ENCODE peak calls at places on chromosomes 6 and 20, in six cellular contexts. One of them, this sample, is unnamed.

GRCh38 chr6:149473080-149474052 is 11.4 kb downstream of the ZC3H12D start:
- DNase-seq in psoas muscle: no peak
- DNase-seq in IMR-90: no peak
- DNase-seq in lung: no peak
- DNase-seq in sigmoid colon: no peak
- DNase-seq in gastrocnemius medialis: no peak
- DNase-seq in this sample: no peak

GRCh38 chr6:30842754-30843610 is 41.3 kb upstream of the DDR1 start:
- DNase-seq in sigmoid colon: no peak
- DNase-seq in lung: no peak
- DNase-seq in gastrocnemius medialis: no peak
- DNase-seq in psoas muscle: no peak
- DNase-seq in IMR-90: no peak
- DNase-seq in this sample: no peak

GRCh38 chr6:79586548-79586947 is 44.6 kb upstream of the SH3BGRL2 start:
- DNase-seq in psoas muscle: no peak
- DNase-seq in lung: no peak
- DNase-seq in IMR-90: peak; percentile 45
- DNase-seq in gastrocnemius medialis: no peak
- DNase-seq in sigmoid colon: no peak
- DNase-seq in this sample: no peak

GRCh38 chr20:9051508-9051907 is 17.4 kb upstream of the PLCB4 start:
- DNase-seq in IMR-90: peak; percentile 99
- DNase-seq in psoas muscle: no peak
- DNase-seq in gastrocnemius medialis: no peak
- DNase-seq in sigmoid colon: no peak
- DNase-seq in lung: no peak
- DNase-seq in this sample: no peak

GRCh38 chr20:10540636-10541493 is 105.8 kb downstream of the SLX4IP start:
- DNase-seq in IMR-90: peak; percentile 94
- DNase-seq in gastrocnemius medialis: no peak
- DNase-seq in sigmoid colon: no peak
- DNase-seq in psoas muscle: no peak
- DNase-seq in lung: no peak
- DNase-seq in this sample: no peak

GRCh38 chr6:151440930-151441329 is 11.0 kb downstream of the RMND1 start:
- DNase-seq in gastrocnemius medialis: no peak
- DNase-seq in sigmoid colon: no peak
- DNase-seq in IMR-90: peak; percentile 50
- DNase-seq in lung: no peak
- DNase-seq in psoas muscle: no peak
- DNase-seq in this sample: no peak

GRCh38 chr20:9179193-9179802 is 110.4 kb downstream of the PLCB4 start:
- DNase-seq in sigmoid colon: no peak
- DNase-seq in lung: no peak
- DNase-seq in psoas muscle: no peak
- DNase-seq in IMR-90: peak; percentile 50
- DNase-seq in gastrocnemius medialis: no peak
- DNase-seq in this sample: no peak

GRCh38 chr6:26183581-26184408 is 96.6 kb downstream of the HFE start:
- DNase-seq in lung: peak; percentile 58
- DNase-seq in psoas muscle: peak; percentile 45
- DNase-seq in sigmoid colon: peak; percentile 88
- DNase-seq in IMR-90: peak; percentile 92
- DNase-seq in gastrocnemius medialis: no peak
- DNase-seq in this sample: peak; percentile 82

GRCh38 chr6:124947821-124948451 is 14.3 kb upstream of the RNF217 start:
- DNase-seq in lung: no peak
- DNase-seq in psoas muscle: no peak
- DNase-seq in sigmoid colon: no peak
- DNase-seq in gastrocnemius medialis: no peak
- DNase-seq in IMR-90: peak; percentile 54
- DNase-seq in this sample: no peak

GRCh38 chr20:62362991-62363919 is 3.9 kb downstream of the LAMA5 start:
- DNase-seq in psoas muscle: peak; percentile 12
- DNase-seq in lung: no peak
- DNase-seq in sigmoid colon: peak; percentile 90
- DNase-seq in gastrocnemius medialis: no peak
- DNase-seq in IMR-90: no peak
- DNase-seq in this sample: no peak

GRCh38 chr6:43838276-43839036 is 68.4 kb downstream of the VEGFA start:
- DNase-seq in gastrocnemius medialis: peak; percentile 23
- DNase-seq in lung: peak; percentile 51
- DNase-seq in psoas muscle: peak; percentile 60
- DNase-seq in IMR-90: peak; percentile 81
- DNase-seq in sigmoid colon: peak; percentile 70
- DNase-seq in this sample: peak; percentile 36

GRCh38 chr20:33864324-33864963 is 53.3 kb downstream of the CHMP4B start:
- DNase-seq in psoas muscle: no peak
- DNase-seq in IMR-90: no peak
- DNase-seq in lung: no peak
- DNase-seq in gastrocnemius medialis: no peak
- DNase-seq in sigmoid colon: no peak
- DNase-seq in this sample: no peak

GRCh38 chr6:149443411-149444181 is 41.2 kb downstream of the ZC3H12D start:
- DNase-seq in lung: no peak
- DNase-seq in psoas muscle: no peak
- DNase-seq in sigmoid colon: peak; percentile 43
- DNase-seq in IMR-90: peak; percentile 81
- DNase-seq in gastrocnemius medialis: no peak
- DNase-seq in this sample: no peak

GRCh38 chr20:50746138-50746940 is 15.0 kb downstream of the PARD6B start:
- DNase-seq in lung: peak; percentile 7
- DNase-seq in IMR-90: no peak
- DNase-seq in psoas muscle: no peak
- DNase-seq in sigmoid colon: no peak
- DNase-seq in gastrocnemius medialis: no peak
- DNase-seq in this sample: no peak

GRCh38 chr6:27867941-27868705 is 44.1 kb downstream of the OR2B2 start:
- DNase-seq in lung: no peak
- DNase-seq in IMR-90: peak; percentile 8
- DNase-seq in sigmoid colon: no peak
- DNase-seq in gastrocnemius medialis: no peak
- DNase-seq in psoas muscle: no peak
- DNase-seq in this sample: no peak

GRCh38 chr6:89682991-89683390 is 44.4 kb upstream of the LYRM2 start:
- DNase-seq in gastrocnemius medialis: no peak
- DNase-seq in psoas muscle: no peak
- DNase-seq in sigmoid colon: no peak
- DNase-seq in lung: no peak
- DNase-seq in IMR-90: no peak
- DNase-seq in this sample: no peak

GRCh38 chr6:38179794-38180430 is 360.4 kb downstream of the ZFAND3 start:
- DNase-seq in sigmoid colon: no peak
- DNase-seq in IMR-90: no peak
- DNase-seq in lung: no peak
- DNase-seq in psoas muscle: no peak
- DNase-seq in gastrocnemius medialis: no peak
- DNase-seq in this sample: no peak

GRCh38 chr6:152625213-152625612 is 11.9 kb downstream of the SYNE1 start:
- DNase-seq in sigmoid colon: no peak
- DNase-seq in psoas muscle: no peak
- DNase-seq in lung: no peak
- DNase-seq in gastrocnemius medialis: no peak
- DNase-seq in IMR-90: no peak
- DNase-seq in this sample: no peak

GRCh38 chr6:87756858-87757257 is 54.8 kb upstream of the AKIRIN2 start:
- DNase-seq in psoas muscle: no peak
- DNase-seq in IMR-90: peak; percentile 83
- DNase-seq in lung: peak; percentile 48
- DNase-seq in gastrocnemius medialis: no peak
- DNase-seq in sigmoid colon: no peak
- DNase-seq in this sample: peak; percentile 32

GRCh38 chr6:112122758-112123157 is 35.4 kb downstream of the FAM229B start:
- DNase-seq in IMR-90: no peak
- DNase-seq in gastrocnemius medialis: no peak
- DNase-seq in psoas muscle: no peak
- DNase-seq in lung: no peak
- DNase-seq in sigmoid colon: no peak
- DNase-seq in this sample: no peak

GRCh38 chr20:38725458-38725958 is 1.2 kb downstream of the SLC32A1 start:
- DNase-seq in sigmoid colon: no peak
- DNase-seq in lung: no peak
- DNase-seq in psoas muscle: no peak
- DNase-seq in IMR-90: no peak
- DNase-seq in gastrocnemius medialis: no peak
- DNase-seq in this sample: no peak
- H3K27me3 ChIP-seq in sigmoid colon: peaks cover 93% of the 10 kb centered on the region
- H3K27me3 ChIP-seq in lung: peaks cover 35% of the 10 kb centered on the region
- H3K27me3 ChIP-seq in psoas muscle: peaks cover 100% of the 10 kb centered on the region
- H3K27me3 ChIP-seq in IMR-90: peaks cover 92% of the 10 kb centered on the region
- H3K27me3 ChIP-seq in gastrocnemius medialis: peaks cover 99% of the 10 kb centered on the region
- H3K27me3 ChIP-seq in this sample: peaks cover 6% of the 10 kb centered on the region

GRCh38 chr6:17280552-17281090 is 540 bp upstream of the RBM24 start:
- DNase-seq in lung: peak; percentile 30
- DNase-seq in sigmoid colon: peak; percentile 77
- DNase-seq in gastrocnemius medialis: peak; percentile 57
- DNase-seq in psoas muscle: peak; percentile 79
- DNase-seq in IMR-90: no peak
- DNase-seq in this sample: peak; percentile 78
- TF ChIP-seq CTCF in lung: no peak
- TF ChIP-seq CTCF in sigmoid colon: no peak
- TF ChIP-seq CTCF in gastrocnemius medialis: peak; percentile 32
- TF ChIP-seq CTCF in psoas muscle: peak; percentile 22
- TF ChIP-seq CTCF in IMR-90: no peak
- TF ChIP-seq CTCF in this sample: peak; percentile 10

GRCh38 chr6:29319931-29320330 is 18.4 kb downstream of the OR14J1 start:
- DNase-seq in gastrocnemius medialis: no peak
- DNase-seq in sigmoid colon: no peak
- DNase-seq in lung: no peak
- DNase-seq in IMR-90: no peak
- DNase-seq in psoas muscle: no peak
- DNase-seq in this sample: no peak
- H3K9me3 ChIP-seq in gastrocnemius medialis: no peaks in the 10 kb centered on the region
- H3K9me3 ChIP-seq in sigmoid colon: no peaks in the 10 kb centered on the region
- H3K9me3 ChIP-seq in lung: no peaks in the 10 kb centered on the region
- H3K9me3 ChIP-seq in IMR-90: peaks cover 4% of the 10 kb centered on the region
- H3K9me3 ChIP-seq in psoas muscle: no peaks in the 10 kb centered on the region
- H3K9me3 ChIP-seq in this sample: no peaks in the 10 kb centered on the region

DNA sequence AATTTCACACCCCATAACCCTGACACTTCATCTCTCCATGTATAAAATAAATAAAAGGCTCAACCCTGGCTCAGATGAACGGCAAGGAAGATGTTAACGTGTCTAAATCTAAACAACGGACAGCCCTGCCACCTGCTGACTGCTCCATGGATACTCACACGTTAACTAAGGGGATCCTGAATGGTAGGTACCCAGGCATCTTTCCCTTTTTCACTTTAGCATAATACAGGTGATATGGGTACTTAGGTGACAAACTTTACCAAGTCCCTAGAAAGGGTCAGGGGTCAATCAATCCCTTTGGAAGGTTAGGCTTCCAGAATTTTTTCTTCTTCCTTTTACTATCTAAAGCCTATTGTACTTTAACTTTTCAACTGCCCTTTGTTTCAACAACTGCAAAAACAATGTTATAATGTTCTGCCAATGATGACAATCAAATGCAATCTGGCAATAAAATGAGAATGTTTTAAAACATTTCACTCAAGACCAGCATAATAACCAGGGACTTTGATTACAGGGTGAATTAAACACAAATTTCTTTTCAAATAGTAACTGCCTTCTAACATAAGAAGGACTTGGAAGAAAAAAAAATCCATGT is 52.4 kb upstream of the IPCEF1 start:
- DNase-seq in lung: no peak
- DNase-seq in IMR-90: peak; percentile 66
- DNase-seq in sigmoid colon: no peak
- DNase-seq in gastrocnemius medialis: no peak
- DNase-seq in psoas muscle: no peak
- DNase-seq in this sample: no peak
- H3K27me3 ChIP-seq in lung: no peaks in the 10 kb centered on the region
- H3K27me3 ChIP-seq in IMR-90: no peaks in the 10 kb centered on the region
- H3K27me3 ChIP-seq in sigmoid colon: no peaks in the 10 kb centered on the region
- H3K27me3 ChIP-seq in gastrocnemius medialis: no peaks in the 10 kb centered on the region
- H3K27me3 ChIP-seq in psoas muscle: no peaks in the 10 kb centered on the region
- H3K27me3 ChIP-seq in this sample: no peaks in the 10 kb centered on the region

GRCh38 chr20:3797226-3797545 is 1.1 kb downstream of the CDC25B start:
- DNase-seq in psoas muscle: no peak
- DNase-seq in IMR-90: no peak
- DNase-seq in sigmoid colon: no peak
- DNase-seq in lung: no peak
- DNase-seq in gastrocnemius medialis: no peak
- DNase-seq in this sample: no peak

GRCh38 chr20:3798908-3799248 is 2.8 kb downstream of the CDC25B start:
- DNase-seq in lung: no peak
- DNase-seq in sigmoid colon: no peak
- DNase-seq in gastrocnemius medialis: no peak
- DNase-seq in IMR-90: no peak
- DNase-seq in psoas muscle: no peak
- DNase-seq in this sample: no peak

GRCh38 chr20:3796477-3797225 is 541 bp downstream of the CDC25B start:
- DNase-seq in psoas muscle: no peak
- DNase-seq in gastrocnemius medialis: no peak
- DNase-seq in lung: no peak
- DNase-seq in sigmoid colon: no peak
- DNase-seq in IMR-90: no peak
- DNase-seq in this sample: no peak

GRCh38 chr20:3798405-3798768 is 2.3 kb downstream of the CDC25B start:
- DNase-seq in IMR-90: no peak
- DNase-seq in sigmoid colon: no peak
- DNase-seq in psoas muscle: no peak
- DNase-seq in gastrocnemius medialis: no peak
- DNase-seq in lung: no peak
- DNase-seq in this sample: no peak

GRCh38 chr20:3797592-3798404 is 1.7 kb downstream of the CDC25B start:
- DNase-seq in IMR-90: peak; percentile 67
- DNase-seq in lung: no peak
- DNase-seq in sigmoid colon: no peak
- DNase-seq in psoas muscle: no peak
- DNase-seq in gastrocnemius medialis: no peak
- DNase-seq in this sample: no peak
- TF ChIP-seq CTCF in IMR-90: no peak
- TF ChIP-seq CTCF in lung: no peak
- TF ChIP-seq CTCF in sigmoid colon: no peak
- TF ChIP-seq CTCF in psoas muscle: no peak
- TF ChIP-seq CTCF in gastrocnemius medialis: no peak
- TF ChIP-seq CTCF in this sample: no peak

DNA sequence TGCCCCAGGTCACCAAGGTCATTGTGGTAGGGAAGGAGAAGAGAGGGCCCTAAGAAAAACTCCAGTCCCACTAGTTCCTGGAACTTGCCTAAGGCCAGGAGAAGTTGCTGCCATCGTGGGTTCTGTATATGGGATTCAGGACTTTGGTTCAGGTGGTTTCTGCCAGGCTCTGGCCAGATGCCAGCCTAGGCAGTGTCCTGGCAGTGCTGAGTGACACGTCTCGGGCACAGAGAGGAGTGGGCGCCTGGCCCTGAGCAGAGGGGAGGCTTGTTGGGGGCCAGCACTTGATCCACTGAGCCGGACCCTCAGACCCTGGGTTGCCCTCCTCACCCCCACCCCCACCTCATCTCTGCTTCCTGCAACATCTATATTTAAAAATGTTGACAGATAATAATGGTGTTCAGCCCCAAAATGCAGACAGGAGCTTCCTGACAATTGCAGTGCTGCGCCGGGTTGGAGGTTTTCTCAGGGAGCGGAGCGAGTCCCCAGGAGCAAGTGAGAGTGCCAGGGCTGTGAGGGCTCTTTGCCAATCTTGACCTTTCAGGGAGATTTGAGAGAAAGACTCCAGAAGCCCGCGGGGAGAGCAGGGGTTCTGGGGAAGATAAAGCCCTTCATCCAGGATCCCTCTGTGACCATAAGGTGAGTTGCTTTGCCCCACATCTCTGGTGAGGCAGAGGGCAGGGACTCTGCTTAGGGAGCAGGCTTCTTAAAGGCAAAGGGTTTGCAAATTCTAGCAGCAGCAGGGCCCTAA is 72.0 kb downstream of the PHACTR3 start:
- DNase-seq in gastrocnemius medialis: no peak
- DNase-seq in IMR-90: no peak
- DNase-seq in sigmoid colon: no peak
- DNase-seq in lung: no peak
- DNase-seq in psoas muscle: no peak
- DNase-seq in this sample: no peak
- H3K9me3 ChIP-seq in gastrocnemius medialis: no peaks in the 10 kb centered on the region
- H3K9me3 ChIP-seq in IMR-90: peaks cover 31% of the 10 kb centered on the region
- H3K9me3 ChIP-seq in sigmoid colon: no peaks in the 10 kb centered on the region
- H3K9me3 ChIP-seq in lung: no peaks in the 10 kb centered on the region
- H3K9me3 ChIP-seq in psoas muscle: no peaks in the 10 kb centered on the region
- H3K9me3 ChIP-seq in this sample: no peaks in the 10 kb centered on the region

This sample was measured in tibial artery.